ENCODE peak calls at places on chromosomes 13 and 19, in seven cellular contexts. One of them, this sample, is unnamed.

GRCh38 chr13:71880753-71881541 is 13.9 kb upstream of the DACH1 start:
- DNase-seq in activated T-helper 1 cell treated with anti-CD3 and anti-CD28 coated beads, Interleukin-12 subunit alpha, Interleukin-12 subunit beta, Interleukin-2, Interleukin-4 antibody, amounts not matched to agents 30 ng/mL and 10 ng/mL and 1 ng/mL, durations not matched to agents 14 hours and 24 hours and 36 hours: no peak
- DNase-seq in small intestine: no peak
- DNase-seq in posterior cingulate gyrus: no peak
- DNase-seq in EL: no peak
- DNase-seq in stimulated activated CD4-positive, alpha-beta T cell treated with anti-CD3 and anti-CD28 coated beads, TNF-alpha, amount 100 ng/mL, for 24 hours: no peak
- DNase-seq in choroid plexus epithelial cell: no peak
- DNase-seq in this sample: no peak

GRCh38 chr13:102191951-102192461 is 209.8 kb downstream of the FGF14 start:
- DNase-seq in activated T-helper 1 cell treated with anti-CD3 and anti-CD28 coated beads, Interleukin-12 subunit alpha, Interleukin-12 subunit beta, Interleukin-2, Interleukin-4 antibody, amounts not matched to agents 30 ng/mL and 10 ng/mL and 1 ng/mL, durations not matched to agents 14 hours and 24 hours and 36 hours: no peak
- DNase-seq in small intestine: no peak
- DNase-seq in posterior cingulate gyrus: no peak
- DNase-seq in EL: peak
- DNase-seq in stimulated activated CD4-positive, alpha-beta T cell treated with anti-CD3 and anti-CD28 coated beads, TNF-alpha, amount 100 ng/mL, for 24 hours: no peak
- DNase-seq in choroid plexus epithelial cell: peak
- DNase-seq in this sample: no peak

GRCh38 chr13:23707674-23708073 is 137.5 kb downstream of the TNFRSF19 start:
- DNase-seq in activated T-helper 1 cell treated with anti-CD3 and anti-CD28 coated beads, Interleukin-12 subunit alpha, Interleukin-12 subunit beta, Interleukin-2, Interleukin-4 antibody, amounts not matched to agents 30 ng/mL and 10 ng/mL and 1 ng/mL, durations not matched to agents 14 hours and 24 hours and 36 hours: no peak
- DNase-seq in small intestine: no peak
- DNase-seq in posterior cingulate gyrus: no peak
- DNase-seq in EL: peak
- DNase-seq in stimulated activated CD4-positive, alpha-beta T cell treated with anti-CD3 and anti-CD28 coated beads, TNF-alpha, amount 100 ng/mL, for 24 hours: no peak
- DNase-seq in choroid plexus epithelial cell: peak
- DNase-seq in this sample: no peak

GRCh38 chr19:6674868-6675305 is 4.9 kb upstream of the TNFSF14 start:
- DNase-seq in activated T-helper 1 cell treated with anti-CD3 and anti-CD28 coated beads, Interleukin-12 subunit alpha, Interleukin-12 subunit beta, Interleukin-2, Interleukin-4 antibody, amounts not matched to agents 30 ng/mL and 10 ng/mL and 1 ng/mL, durations not matched to agents 14 hours and 24 hours and 36 hours: peak
- DNase-seq in small intestine: peak
- DNase-seq in posterior cingulate gyrus: peak
- DNase-seq in EL: peak
- DNase-seq in stimulated activated CD4-positive, alpha-beta T cell treated with anti-CD3 and anti-CD28 coated beads, TNF-alpha, amount 100 ng/mL, for 24 hours: peak
- DNase-seq in choroid plexus epithelial cell: peak
- DNase-seq in this sample: peak

GRCh38 chr13:73672492-73672891 is 461.7 kb downstream of the KLF12 start:
- DNase-seq in activated T-helper 1 cell treated with anti-CD3 and anti-CD28 coated beads, Interleukin-12 subunit alpha, Interleukin-12 subunit beta, Interleukin-2, Interleukin-4 antibody, amounts not matched to agents 30 ng/mL and 10 ng/mL and 1 ng/mL, durations not matched to agents 14 hours and 24 hours and 36 hours: no peak
- DNase-seq in small intestine: peak
- DNase-seq in posterior cingulate gyrus: no peak
- DNase-seq in EL: no peak
- DNase-seq in stimulated activated CD4-positive, alpha-beta T cell treated with anti-CD3 and anti-CD28 coated beads, TNF-alpha, amount 100 ng/mL, for 24 hours: no peak
- DNase-seq in choroid plexus epithelial cell: no peak
- DNase-seq in this sample: no peak

GRCh38 chr13:99417151-99417820 is 84.0 kb upstream of the TM9SF2 start:
- DNase-seq in activated T-helper 1 cell treated with anti-CD3 and anti-CD28 coated beads, Interleukin-12 subunit alpha, Interleukin-12 subunit beta, Interleukin-2, Interleukin-4 antibody, amounts not matched to agents 30 ng/mL and 10 ng/mL and 1 ng/mL, durations not matched to agents 14 hours and 24 hours and 36 hours: no peak
- DNase-seq in small intestine: no peak
- DNase-seq in posterior cingulate gyrus: no peak
- DNase-seq in EL: no peak
- DNase-seq in stimulated activated CD4-positive, alpha-beta T cell treated with anti-CD3 and anti-CD28 coated beads, TNF-alpha, amount 100 ng/mL, for 24 hours: no peak
- DNase-seq in choroid plexus epithelial cell: no peak
- DNase-seq in this sample: no peak

GRCh38 chr13:85806553-85807175 is 7.4 kb upstream of the SLITRK6 start:
- DNase-seq in activated T-helper 1 cell treated with anti-CD3 and anti-CD28 coated beads, Interleukin-12 subunit alpha, Interleukin-12 subunit beta, Interleukin-2, Interleukin-4 antibody, amounts not matched to agents 30 ng/mL and 10 ng/mL and 1 ng/mL, durations not matched to agents 14 hours and 24 hours and 36 hours: no peak
- DNase-seq in small intestine: peak
- DNase-seq in posterior cingulate gyrus: no peak
- DNase-seq in EL: peak
- DNase-seq in stimulated activated CD4-positive, alpha-beta T cell treated with anti-CD3 and anti-CD28 coated beads, TNF-alpha, amount 100 ng/mL, for 24 hours: no peak
- DNase-seq in choroid plexus epithelial cell: peak
- DNase-seq in this sample: no peak

GRCh38 chr13:30690282-30691188 is 44.8 kb upstream of the ALOX5AP start:
- DNase-seq in activated T-helper 1 cell treated with anti-CD3 and anti-CD28 coated beads, Interleukin-12 subunit alpha, Interleukin-12 subunit beta, Interleukin-2, Interleukin-4 antibody, amounts not matched to agents 30 ng/mL and 10 ng/mL and 1 ng/mL, durations not matched to agents 14 hours and 24 hours and 36 hours: peak
- DNase-seq in small intestine: peak
- DNase-seq in posterior cingulate gyrus: no peak
- DNase-seq in EL: peak
- DNase-seq in stimulated activated CD4-positive, alpha-beta T cell treated with anti-CD3 and anti-CD28 coated beads, TNF-alpha, amount 100 ng/mL, for 24 hours: no peak
- DNase-seq in choroid plexus epithelial cell: peak
- DNase-seq in this sample: no peak

GRCh38 chr19:4455742-4456565 is 1.6 kb downstream of the UBXN6 start:
- DNase-seq in activated T-helper 1 cell treated with anti-CD3 and anti-CD28 coated beads, Interleukin-12 subunit alpha, Interleukin-12 subunit beta, Interleukin-2, Interleukin-4 antibody, amounts not matched to agents 30 ng/mL and 10 ng/mL and 1 ng/mL, durations not matched to agents 14 hours and 24 hours and 36 hours: no peak
- DNase-seq in small intestine: no peak
- DNase-seq in posterior cingulate gyrus: no peak
- DNase-seq in EL: peak
- DNase-seq in stimulated activated CD4-positive, alpha-beta T cell treated with anti-CD3 and anti-CD28 coated beads, TNF-alpha, amount 100 ng/mL, for 24 hours: no peak
- DNase-seq in choroid plexus epithelial cell: peak
- DNase-seq in this sample: no peak

GRCh38 chr13:98571955-98572662 is 4.8 kb downstream of the STK24 start:
- DNase-seq in activated T-helper 1 cell treated with anti-CD3 and anti-CD28 coated beads, Interleukin-12 subunit alpha, Interleukin-12 subunit beta, Interleukin-2, Interleukin-4 antibody, amounts not matched to agents 30 ng/mL and 10 ng/mL and 1 ng/mL, durations not matched to agents 14 hours and 24 hours and 36 hours: no peak
- DNase-seq in small intestine: peak
- DNase-seq in posterior cingulate gyrus: no peak
- DNase-seq in EL: peak
- DNase-seq in stimulated activated CD4-positive, alpha-beta T cell treated with anti-CD3 and anti-CD28 coated beads, TNF-alpha, amount 100 ng/mL, for 24 hours: no peak
- DNase-seq in choroid plexus epithelial cell: peak
- DNase-seq in this sample: no peak

GRCh38 chr13:20425819-20426219 is 99.8 kb downstream of the CRYL1 start:
- DNase-seq in activated T-helper 1 cell treated with anti-CD3 and anti-CD28 coated beads, Interleukin-12 subunit alpha, Interleukin-12 subunit beta, Interleukin-2, Interleukin-4 antibody, amounts not matched to agents 30 ng/mL and 10 ng/mL and 1 ng/mL, durations not matched to agents 14 hours and 24 hours and 36 hours: no peak
- DNase-seq in small intestine: no peak
- DNase-seq in posterior cingulate gyrus: no peak
- DNase-seq in EL: no peak
- DNase-seq in stimulated activated CD4-positive, alpha-beta T cell treated with anti-CD3 and anti-CD28 coated beads, TNF-alpha, amount 100 ng/mL, for 24 hours: no peak
- DNase-seq in choroid plexus epithelial cell: no peak
- DNase-seq in this sample: no peak